ENCODE peak calls at places on chromosomes 11 and 22, in nine cellular contexts. H, S, Z, J, M, A, V, G and T are unnamed samples.

GRCh38 chr11:69142894-69143293 is 12.8 kb upstream of the SMIM38 start:
- DNase-seq in H (no peak), S (no peak), Z (no peak), J (no peak), M (no peak), A (no peak), V (no peak), G (no peak), T (no peak)

GRCh38 chr11:116499396-116500001 is 273.3 kb downstream of the BUD13 start:
- DNase-seq in H (no peak), S (peak; percentile 92), Z (peak; percentile 59), J (peak; percentile 72), M (no peak), A (peak; percentile 58), V (no peak), G (peak; percentile 76), T (peak; percentile 19)

GRCh38 chr11:97454988-97455387 is 1065.2 kb downstream of the JRKL start:
- DNase-seq in H (no peak), S (no peak), Z (no peak), J (no peak), M (no peak), A (no peak), V (no peak), G (no peak), T (no peak)

GRCh38 chr11:132632641-132633124 is 899.6 kb downstream of the OPCML start:
- DNase-seq in H (no peak), S (no peak), Z (no peak), J (no peak), M (no peak), A (peak; percentile 100), V (no peak), G (no peak), T (peak; percentile 98)

GRCh38 chr11:23311986-23312940 is 452.0 kb upstream of the CCDC179 start:
- DNase-seq in H (no peak), S (no peak), Z (no peak), J (no peak), M (no peak), A (peak; percentile 79), V (no peak), G (no peak), T (peak; percentile 60)

GRCh38 chr11:23399995-23400394 is 539.7 kb upstream of the CCDC179 start:
- DNase-seq in H (no peak), S (no peak), Z (no peak), J (no peak), M (no peak), A (no peak), V (no peak), G (no peak), T (no peak)

GRCh38 chr11:104541706-104542105 is 356.6 kb downstream of the CASP12 start:
- DNase-seq in H (no peak), S (no peak), Z (no peak), J (no peak), M (no peak), A (no peak), V (no peak), G (no peak), T (no peak)

GRCh38 chr11:134411887-134412507 is at the start of gene B3GAT1:
- DNase-seq in H (no peak), S (peak; percentile 69), Z (no peak), J (no peak), M (peak; percentile 66), A (no peak), V (no peak), G (peak; percentile 39), T (no peak)

GRCh38 chr11:104163100-104164027 is 583 bp downstream of the PDGFD start:
- DNase-seq in H (no peak), S (peak; percentile 51), Z (no peak), J (no peak), M (no peak), A (peak; percentile 8), V (peak; percentile 52), G (no peak), T (peak; percentile 13)

GRCh38 chr11:9577032-9577431 is 3.6 kb downstream of the WEE1 start:
- DNase-seq in H (no peak), S (no peak), Z (no peak), J (no peak), M (no peak), A (no peak), V (no peak), G (no peak), T (peak; percentile 58)

GRCh38 chr22:39927544-39927943 is 26.7 kb downstream of the GRAP2 start:
- DNase-seq in H (no peak), S (no peak), Z (no peak), J (peak; percentile 62), M (no peak), A (no peak), V (no peak), G (no peak), T (no peak)

GRCh38 chr11:12200359-12201015 is 90.1 kb downstream of the MICAL2 start:
- DNase-seq in H (no peak), S (no peak), Z (peak; percentile 50), J (peak; percentile 72), M (no peak), A (peak; percentile 96), V (no peak), G (no peak), T (peak; percentile 74)

GRCh38 chr11:74425100-74425499 is 26.9 kb upstream of the PGM2L1 start:
- DNase-seq in H (no peak), S (no peak), Z (no peak), J (no peak), M (no peak), A (no peak), V (no peak), G (no peak), T (no peak)

GRCh38 chr11:130206141-130206540 is 46.6 kb downstream of the ST14 start:
- DNase-seq in H (no peak), S (peak; percentile 19), Z (no peak), J (no peak), M (no peak), A (no peak), V (no peak), G (no peak), T (no peak)

GRCh38 chr11:102485095-102485722 is 32.6 kb upstream of the TMEM123 start:
- DNase-seq in H (no peak), S (no peak), Z (no peak), J (no peak), M (no peak), A (peak; percentile 5), V (no peak), G (no peak), T (peak; percentile 57)

GRCh38 chr11:130510407-130511006 is 62.1 kb downstream of the ADAMTS15 start:
- DNase-seq in H (no peak), S (no peak), Z (no peak), J (no peak), M (no peak), A (no peak), V (no peak), G (no peak), T (peak; percentile 84)

GRCh38 chr11:6735306-6735705 is 36.5 kb downstream of the OR2AG2 start:
- DNase-seq in H (no peak), S (no peak), Z (no peak), J (no peak), M (no peak), A (peak; percentile 37), V (no peak), G (no peak), T (peak; percentile 17)

GRCh38 chr11:285894-286220 is 3.1 kb upstream of the PGGHG start:
- DNase-seq in H (no peak), S (no peak), Z (no peak), J (peak; percentile 8), M (no peak), A (no peak), V (no peak), G (no peak), T (no peak)

GRCh38 chr11:118283756-118284350 is 19.8 kb upstream of the MPZL2 start:
- DNase-seq in H (no peak), S (no peak), Z (no peak), J (peak; percentile 51), M (no peak), A (no peak), V (no peak), G (no peak), T (no peak)

GRCh38 chr11:131491503-131491902 is 121.1 kb downstream of the NTM start:
- DNase-seq in H (no peak), S (no peak), Z (no peak), J (no peak), M (no peak), A (peak; percentile 15), V (no peak), G (no peak), T (peak; percentile 35)

GRCh38 chr11:112410325-112410724 is 149.7 kb upstream of the PLET1 start:
- DNase-seq in H (no peak), S (no peak), Z (no peak), J (no peak), M (no peak), A (no peak), V (no peak), G (no peak), T (no peak)

GRCh38 chr22:19879996-19880785 is 25.5 kb upstream of the GNB1L start:
- DNase-seq in H (no peak), S (no peak), Z (no peak), J (no peak), M (peak; percentile 25), A (no peak), V (peak; percentile 5), G (no peak), T (no peak)

GRCh38 chr11:99268895-99269294 is 248.1 kb downstream of the CNTN5 start:
- DNase-seq in H (no peak), S (no peak), Z (no peak), J (no peak), M (no peak), A (no peak), V (no peak), G (no peak), T (no peak)

GRCh38 chr11:9688716-9689511 is 25.0 kb downstream of the SWAP70 start:
- DNase-seq in H (no peak), S (no peak), Z (no peak), J (peak; percentile 16), M (no peak), A (peak; percentile 81), V (no peak), G (no peak), T (peak; percentile 88)

GRCh38 chr11:64710418-64711137 is 12.4 kb downstream of the NRXN2 start:
- DNase-seq in H (no peak), S (no peak), Z (no peak), J (no peak), M (no peak), A (peak; percentile 26), V (no peak), G (no peak), T (peak; percentile 55)

GRCh38 chr11:130066338-130066737 is 3.4 kb upstream of the APLP2 start:
- DNase-seq in H (no peak), S (no peak), Z (no peak), J (no peak), M (no peak), A (no peak), V (no peak), G (no peak), T (no peak)

GRCh38 chr11:75263944-75264349 is 23.4 kb downstream of the TPBGL start:
- DNase-seq in H (no peak), S (no peak), Z (no peak), J (peak; percentile 49), M (no peak), A (no peak), V (no peak), G (no peak), T (peak; percentile 19)

GRCh38 chr11:33842236-33842915 is 49.5 kb downstream of the LMO2 start:
- DNase-seq in H (no peak), S (no peak), Z (no peak), J (no peak), M (no peak), A (no peak), V (no peak), G (no peak), T (no peak)